ENCODE peak calls at places on chromosomes 12 and 14, in four cellular contexts. V is germinal center, R is ovary, M is activated T-cell treated with anti-CD3 and anti-CD28 coated beads for 24 hours. U is an unnamed sample.

GRCh38 chr12:12172106-12172511 is 94.7 kb downstream of the LRP6 start:
- DNase-seq in V (no peak), R (no peak), M (peak), U (peak)

GRCh38 chr12:78672033-78672432 is 192.5 kb upstream of the SYT1 start:
- DNase-seq in M (no peak), V (no peak), R (no peak), U (no peak)

GRCh38 chr14:100714205-100714781 is 12.4 kb upstream of the DLK1 start:
- DNase-seq in V (peak), M (no peak), R (no peak), U (peak)

GRCh38 chr12:125331342-125332052 is 266.3 kb downstream of the AACS start:
- DNase-seq in V (no peak), R (no peak), M (no peak), U (no peak)

GRCh38 chr12:115213538-115213961 is 529.6 kb upstream of the TBX3 start:
- DNase-seq in V (no peak), R (no peak), M (no peak), U (no peak)

GRCh38 chr14:92589213-92589852 is 75.8 kb downstream of the RIN3 start:
- DNase-seq in V (peak), R (no peak), M (no peak), U (no peak)

GRCh38 chr12:31618228-31619025 is 27.5 kb upstream of the DENND5B start:
- DNase-seq in V (no peak), R (no peak), M (no peak), U (no peak)

GRCh38 chr12:91778938-91779400 is 366.7 kb downstream of the BTG1 start:
- DNase-seq in M (peak), R (no peak), V (no peak), U (peak)

GRCh38 chr12:12191008-12191407 is 75.8 kb downstream of the LRP6 start:
- DNase-seq in R (no peak), V (no peak), M (no peak), U (no peak)

GRCh38 chr12:87931764-87932163 is 97.4 kb downstream of the C12orf50 start:
- DNase-seq in M (no peak), V (no peak), R (no peak), U (no peak)

GRCh38 chr14:92651793-92652382 is 96.5 kb downstream of the LGMN start:
- DNase-seq in V (no peak), R (no peak), M (no peak), U (peak)

GRCh38 chr14:38948171-38948570 is 154.9 kb downstream of the SEC23A start:
- DNase-seq in R (no peak), V (no peak), M (no peak), U (no peak)

GRCh38 chr12:3204716-3205617 is 127.8 kb downstream of the TSPAN9 start:
- DNase-seq in M (no peak), R (no peak), V (no peak), U (no peak)

GRCh38 chr12:110279561-110279960 is 1.5 kb upstream of the ATP2A2 start:
- DNase-seq in M (no peak), V (no peak), R (no peak), U (no peak)

GRCh38 chr14:86510503-86510902 is 980.6 kb downstream of the FLRT2 start:
- DNase-seq in R (no peak), M (no peak), V (no peak), U (no peak)

GRCh38 chr12:19946549-19946948 is 421.8 kb upstream of the PDE3A start:
- DNase-seq in M (no peak), R (no peak), V (no peak), U (no peak)

GRCh38 chr12:71581206-71581605 is 82.4 kb downstream of the ZFC3H1 start:
- DNase-seq in V (no peak), R (no peak), M (no peak), U (no peak)

GRCh38 chr14:85187521-85187920 is 342.4 kb upstream of the FLRT2 start:
- DNase-seq in R (no peak), V (no peak), M (no peak), U (no peak)

GRCh38 chr12:2451497-2451896 is 343.3 kb upstream of the FKBP4 start:
- DNase-seq in R (no peak), V (no peak), M (no peak), U (no peak)

GRCh38 chr14:106210650-106211049 is 684.3 kb downstream of the TMEM121 start:
- DNase-seq in M (peak), R (no peak), V (no peak), U (no peak)

GRCh38 chr14:88937706-88938105 is 113.3 kb downstream of the TTC8 start:
- DNase-seq in V (no peak), R (no peak), M (no peak), U (no peak)

GRCh38 chr12:117155278-117156060 is 34.8 kb downstream of the FBXO21 start:
- DNase-seq in V (peak), M (peak), R (peak), U (peak)

GRCh38 chr14:45716506-45716905 is 463.5 kb upstream of the MIS18BP1 start:
- DNase-seq in R (no peak), V (no peak), M (no peak), U (no peak)

GRCh38 chr12:121530600-121531355 is 50.0 kb downstream of the KDM2B start:
- DNase-seq in R (peak), V (peak), M (peak), U (no peak)

GRCh38 chr12:31736472-31736871 is 7.7 kb upstream of the AMN1 start:
- DNase-seq in M (peak), V (no peak), R (no peak), U (no peak)

GRCh38 chr14:91170504-91171121 is 56.7 kb downstream of the DGLUCY start:
- DNase-seq in R (no peak), M (no peak), V (no peak), U (no peak)

GRCh38 chr12:77488041-77488620 is 342.6 kb upstream of the NAV3 start:
- DNase-seq in M (no peak), V (no peak), R (no peak), U (no peak)

GRCh38 chr14:32574269-32574668 is 245.2 kb downstream of the AKAP6 start:
- DNase-seq in M (no peak), R (no peak), V (no peak), U (no peak)

GRCh38 chr12:4276524-4277204 is 3.1 kb downstream of the CCND2 start:
- DNase-seq in R (peak), V (peak), M (peak), U (peak)